ENCODE peak calls at places on chromosomes 13 and 19, in nine cellular contexts. R is pancreas; Z is stimulated activated CD4-positive, alpha-beta T cell treated with anti-CD3 and anti-CD28 coated beads, TNF-alpha, amount 100 ng/mL, for 1 hour; S is T-helper 2 cell; A is neural crest cell; J is glutamatergic neuron; K is NCI-H510A; N is NCI-H748 treated with DMSO at 0.1 percent for 48 hours; H is stimulated activated CD8-positive, alpha-beta memory T cell treated with anti-CD3 and anti-CD28 coated beads, Interleukin-15, amount 100 ng/mL, for 24 hours. T is an unnamed sample.

GRCh38 chr13:42215578-42216421 is 56.2 kb upstream of the AKAP11 start:
- DNase-seq in H (no peak), J (peak; percentile 50), A (peak; percentile 28), Z (no peak), S (no peak), N (peak; percentile 1), K (no peak), R (no peak), T (no peak)

GRCh38 chr13:23447927-23448326 is 14.4 kb upstream of the SACS start:
- DNase-seq in J (no peak), R (no peak), K (no peak), H (no peak), N (no peak), S (no peak), A (no peak), Z (no peak), T (no peak)

GRCh38 chr13:44181938-44182337 is 191.7 kb upstream of the SERP2 start:
- DNase-seq in A (no peak), H (no peak), K (no peak), J (no peak), N (no peak), S (no peak), R (no peak), Z (no peak), T (no peak)

GRCh38 chr19:40214936-40215335 is 3.2 kb downstream of the TTC9B start:
- DNase-seq in N (no peak), J (no peak), S (no peak), Z (no peak), H (no peak), A (no peak), K (no peak), R (no peak), T (no peak)

GRCh38 chr13:35856721-35857346 is 274.3 kb downstream of the DCLK1 start:
- DNase-seq in J (no peak), R (no peak), N (no peak), S (no peak), A (no peak), K (no peak), H (no peak), Z (no peak), T (no peak)

GRCh38 chr19:48608798-48609263 is 2.3 kb downstream of the SPACA4 start:
- DNase-seq in S (peak; percentile 18), K (no peak), R (no peak), J (peak; percentile 61), Z (peak; percentile 34), A (no peak), N (peak; percentile 82), H (no peak), T (peak; percentile 62)

GRCh38 chr19:3471954-3472655 is 8.2 kb downstream of the SMIM24 start:
- DNase-seq in N (no peak), J (peak; percentile 54), Z (no peak), R (peak; percentile 65), S (no peak), A (peak; percentile 50), H (peak; percentile 29), K (no peak), T (peak; percentile 4)

GRCh38 chr13:43865892-43866291 is 13.6 kb downstream of the CCDC122 start:
- DNase-seq in K (no peak), N (no peak), Z (no peak), S (no peak), H (no peak), J (no peak), R (no peak), A (no peak), T (no peak)

GRCh38 chr19:18494267-18494607 is 27.6 kb downstream of the ELL start:
- DNase-seq in A (no peak), S (peak; percentile 70), H (no peak), Z (no peak), J (no peak), R (no peak), N (no peak), K (no peak), T (no peak)

GRCh38 chr13:96428904-96429303 is 339.0 kb downstream of the HS6ST3 start:
- DNase-seq in Z (no peak), N (no peak), J (no peak), K (no peak), H (no peak), A (no peak), R (no peak), S (no peak), T (no peak)

GRCh38 chr13:35468195-35468594 is 8.3 kb downstream of the MAB21L1 start:
- DNase-seq in K (no peak), R (no peak), A (no peak), N (no peak), J (no peak), Z (no peak), H (no peak), S (no peak), T (no peak)

GRCh38 chr19:16698914-16699313 is 20.7 kb upstream of the NWD1 start:
- DNase-seq in A (no peak), H (no peak), K (no peak), R (no peak), Z (no peak), N (no peak), J (no peak), S (no peak), T (no peak)

GRCh38 chr13:110070511-110071120 is 236.3 kb downstream of the COL4A1 start:
- DNase-seq in H (no peak), J (no peak), N (no peak), R (no peak), S (no peak), K (no peak), A (no peak), Z (no peak), T (no peak)

GRCh38 chr13:43698009-43698408 is 88.8 kb downstream of the ENOX1 start:
- DNase-seq in K (no peak), S (no peak), Z (no peak), J (no peak), R (no peak), H (no peak), N (no peak), A (no peak), T (no peak)

GRCh38 chr19:39686739-39687138 is 17.5 kb upstream of the LGALS14 start:
- DNase-seq in S (no peak), H (no peak), R (no peak), K (no peak), A (no peak), N (no peak), Z (no peak), J (no peak), T (no peak)

GRCh38 chr13:21673592-21674270 is 2.9 kb downstream of the FGF9 start:
- DNase-seq in J (peak; percentile 75), A (peak; percentile 57), R (peak; percentile 57), H (no peak), Z (no peak), K (no peak), N (peak; percentile 69), S (peak; percentile 50), T (peak; percentile 55)

T was measured in NCI-H345.